ENCODE peak calls at places on chromosomes 1 and 21, in five cellular contexts. D is ovary, K is lower lobe of right lung, C is cardiac muscle cell, M is left cardiac atrium. Y is an unnamed sample.

GRCh38 chr1:110548381-110548780 is 29.4 kb upstream of the KCNA10 start:
- DNase-seq in D (no peak), K (no peak), C (peak; percentile 20), M (no peak), Y (no peak)

GRCh38 chr1:84834419-84835064 is 58.5 kb downstream of the LPAR3 start:
- DNase-seq in D (no peak), K (no peak), C (peak; percentile 36), M (no peak), Y (peak; percentile 87)

GRCh38 chr1:201841265-201841912 is 12.4 kb downstream of the IPO9 start:
- DNase-seq in D (no peak), K (no peak), C (no peak), M (no peak), Y (no peak)

GRCh38 chr1:210800756-210801155 is 333.2 kb downstream of the KCNH1 start:
- DNase-seq in D (no peak), K (no peak), C (no peak), M (no peak), Y (no peak)

GRCh38 chr1:161962094-161962887 is 61.4 kb downstream of the OLFML2B start:
- DNase-seq in D (no peak), K (no peak), C (peak; percentile 82), M (no peak), Y (no peak)

GRCh38 chr1:223844962-223845809 is 561 bp downstream of the TP53BP2 start:
- DNase-seq in D (peak; percentile 83), K (peak; percentile 77), C (peak; percentile 76), M (peak; percentile 68), Y (no peak)

GRCh38 chr1:18632711-18633427 is 2.2 kb downstream of the PAX7 start:
- DNase-seq in D (no peak), K (peak; percentile 85), C (no peak), M (no peak), Y (no peak)

GRCh38 chr1:74652711-74653131 is 20.9 kb downstream of the ERICH3 start:
- DNase-seq in D (no peak), K (no peak), C (peak; percentile 28), M (no peak), Y (peak; percentile 63)

GRCh38 chr1:207863893-207864535 is 46.9 kb downstream of the CD34 start:
- DNase-seq in D (no peak), K (no peak), C (no peak), M (no peak), Y (no peak)

GRCh38 chr1:21451981-21452411 is 12.1 kb downstream of the NBPF3 start:
- DNase-seq in D (no peak), K (no peak), C (peak; percentile 44), M (no peak), Y (no peak)

GRCh38 chr21:34987673-34988072 is 61.4 kb downstream of the RUNX1 start:
- DNase-seq in D (no peak), K (no peak), C (no peak), M (no peak), Y (no peak)

GRCh38 chr1:99672022-99672421 is 26.1 kb downstream of the PALMD start:
- DNase-seq in D (no peak), K (no peak), C (no peak), M (no peak), Y (no peak)

GRCh38 chr1:151144474-151145157 is 1.8 kb downstream of the SEMA6C start:
- DNase-seq in D (peak; percentile 17), K (no peak), C (peak; percentile 16), M (no peak), Y (no peak)

GRCh38 chr1:19404748-19405147 is 80.6 kb downstream of the CAPZB start:
- DNase-seq in D (no peak), K (no peak), C (no peak), M (no peak), Y (no peak)

GRCh38 chr1:238639861-238640260 is 746.5 kb upstream of the CHRM3 start:
- DNase-seq in D (no peak), K (no peak), C (no peak), M (no peak), Y (no peak)

GRCh38 chr1:93906480-93906879 is 2.8 kb downstream of the GCLM start:
- DNase-seq in D (no peak), K (no peak), C (no peak), M (no peak), Y (no peak)

GRCh38 chr1:43306688-43307457 is 6.1 kb downstream of the TIE1 start:
- DNase-seq in D (no peak), K (peak; percentile 49), C (no peak), M (peak; percentile 25), Y (no peak)

GRCh38 chr1:165605246-165605645 is 25.8 kb upstream of the MGST3 start:
- DNase-seq in D (no peak), K (no peak), C (no peak), M (no peak), Y (no peak)

GRCh38 chr1:67966666-67967009 is 83.8 kb downstream of the DIRAS3 start:
- DNase-seq in D (no peak), K (no peak), C (no peak), M (no peak), Y (no peak)

GRCh38 chr21:26061437-26061836 is 109.1 kb downstream of the APP start:
- DNase-seq in D (no peak), K (no peak), C (peak; percentile 93), M (no peak), Y (no peak)

Y was measured in epithelial cell of prostate.